ENCODE peak calls at places on chromosomes 13 and 19, in four cellular contexts. N is stomach, R is transverse colon, I is IMR-90. L is an unnamed sample.

GRCh38 chr19:37251308-37252229 is 33.6 kb downstream of the ZNF383 start:
- DNase-seq in N (peak), R (peak), I (peak), L (peak)

GRCh38 chr19:54677217-54677616 is 14.4 kb downstream of the LILRB4 start:
- DNase-seq in N (no peak), R (no peak), I (no peak), L (no peak)

GRCh38 chr19:56946164-56946563 is 105.6 kb upstream of the PEG3 start:
- DNase-seq in N (no peak), R (no peak), I (no peak), L (peak)

GRCh38 chr13:37295046-37295445 is 189.6 kb upstream of the CSNK1A1L start:
- DNase-seq in N (peak), R (no peak), I (no peak), L (no peak)

GRCh38 chr19:5430237-5430636 is 25.0 kb upstream of the ZNRF4 start:
- DNase-seq in N (no peak), R (no peak), I (no peak), L (no peak)

GRCh38 chr13:114154476-114154875 is 22.1 kb upstream of the RASA3 start:
- DNase-seq in N (no peak), R (no peak), I (no peak), L (no peak)

GRCh38 chr13:42337808-42338600 is 66.1 kb downstream of the AKAP11 start:
- DNase-seq in N (no peak), R (no peak), I (no peak), L (no peak)

GRCh38 chr19:5719274-5719960 is 529 bp downstream of the LONP1 start:
- DNase-seq in N (no peak), R (no peak), I (peak), L (no peak)

GRCh38 chr13:113967206-113967720 is 6.6 kb downstream of the C13orf46 start:
- DNase-seq in N (no peak), R (no peak), I (no peak), L (no peak)

GRCh38 chr13:34017231-34017630 is 199.3 kb downstream of the RFC3 start:
- DNase-seq in N (no peak), R (no peak), I (no peak), L (no peak)

GRCh38 chr13:97109256-97109655 is 112.9 kb upstream of the MBNL2 start:
- DNase-seq in N (no peak), R (no peak), I (no peak), L (no peak)

GRCh38 chr13:47723898-47724297 is 277.2 kb downstream of the SUCLA2 start:
- DNase-seq in N (no peak), R (no peak), I (no peak), L (no peak)

GRCh38 chr13:27500806-27501534 is 50.6 kb upstream of the MTIF3 start:
- DNase-seq in N (no peak), R (no peak), I (no peak), L (no peak)

GRCh38 chr13:26485288-26485687 is 72.2 kb upstream of the WASF3 start:
- DNase-seq in N (no peak), R (no peak), I (no peak), L (no peak)

GRCh38 chr13:50512602-50513527 is 330.6 kb downstream of the DLEU7 start:
- DNase-seq in N (peak), R (peak), I (peak), L (peak)

GRCh38 chr13:84446972-84447700 is 564.9 kb upstream of the SLITRK1 start:
- DNase-seq in N (no peak), R (no peak), I (no peak), L (no peak)

GRCh38 chr19:10404888-10405808 is 1.8 kb upstream of the CDC37 start:
- DNase-seq in N (no peak), R (no peak), I (no peak), L (no peak)

GRCh38 chr19:40592170-40592569 is 9.0 kb upstream of the LTBP4 start:
- DNase-seq in N (no peak), R (no peak), I (peak), L (no peak)

GRCh38 chr19:38709671-38710415 is 34.4 kb downstream of the CAPN12 start:
- DNase-seq in N (no peak), R (no peak), I (no peak), L (no peak)

GRCh38 chr13:95624020-95624419 is 20.5 kb downstream of the DZIP1 start:
- DNase-seq in N (no peak), R (no peak), I (peak), L (no peak)

GRCh38 chr13:39888865-39889810 is 233.7 kb downstream of the COG6 start:
- DNase-seq in N (no peak), R (no peak), I (no peak), L (no peak)

GRCh38 chr13:111037838-111038397 is 77.2 kb upstream of the ARHGEF7 start:
- DNase-seq in N (no peak), R (no peak), I (no peak), L (no peak)

GRCh38 chr13:79398915-79399314 is 7.1 kb downstream of the RBM26 start:
- DNase-seq in N (no peak), R (no peak), I (peak), L (no peak)

GRCh38 chr19:14118165-14119051 is 846 bp upstream of the PRKACA start:
- DNase-seq in N (peak), R (peak), I (peak), L (peak)

GRCh38 chr13:48542581-48543341 is 9.9 kb upstream of the RCBTB2 start:
- DNase-seq in N (peak), R (peak), I (peak), L (peak)

GRCh38 chr13:27172495-27172842 is 858 bp upstream of the USP12 start:
- DNase-seq in N (no peak), R (no peak), I (peak), L (peak)

GRCh38 chr19:6572217-6572616 is 18.7 kb downstream of the CD70 start:
- DNase-seq in N (no peak), R (peak), I (no peak), L (peak)

GRCh38 chr19:38028913-38029565 is 122.0 kb downstream of the SIPA1L3 start:
- DNase-seq in N (no peak), R (no peak), I (peak), L (no peak)

GRCh38 chr13:24127116-24127631 is 33.3 kb upstream of the SPATA13 start:
- DNase-seq in N (peak), R (peak), I (peak), L (no peak)

GRCh38 chr13:50425772-50426171 is 410.5 kb downstream of the KCNRG start:
- DNase-seq in N (no peak), R (no peak), I (no peak), L (no peak)

GRCh38 chr13:112117258-112117954 is 50.5 kb downstream of the SOX1 start:
- DNase-seq in N (peak), R (no peak), I (no peak), L (no peak)

GRCh38 chr13:112116187-112116950 is 49.4 kb downstream of the SOX1 start:
- DNase-seq in N (peak), R (no peak), I (no peak), L (no peak)

GRCh38 chr13:112118451-112119064 is 51.6 kb downstream of the SOX1 start:
- DNase-seq in N (peak), R (no peak), I (no peak), L (no peak)

GRCh38 chr13:112119192-112120030 is 52.5 kb downstream of the SOX1 start:
- DNase-seq in N (peak), R (no peak), I (no peak), L (no peak)

DNA sequence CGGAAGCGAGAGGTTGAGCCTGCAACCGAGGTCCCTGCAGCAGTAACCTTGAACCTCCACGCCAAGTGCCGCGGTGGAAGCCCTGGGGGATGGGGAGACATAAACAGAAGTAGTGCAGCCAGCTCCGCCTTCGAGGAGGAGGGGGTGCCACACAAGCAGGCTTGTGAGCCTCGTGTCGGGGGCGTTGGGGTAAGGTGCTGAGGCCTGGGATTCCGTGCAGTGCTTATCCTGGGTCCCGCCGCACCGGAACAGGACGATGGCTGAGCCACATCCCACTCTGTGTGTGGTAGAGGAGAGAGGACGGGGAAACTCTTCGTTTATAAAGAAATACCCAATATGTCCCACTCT is 51.0 kb downstream of the SOX1 start:
- DNase-seq in N (peak), R (no peak), I (no peak), L (no peak)
- TF ChIP-seq CTCF in N (no peak), R (no peak), I (no peak), L (no peak)

DNA sequence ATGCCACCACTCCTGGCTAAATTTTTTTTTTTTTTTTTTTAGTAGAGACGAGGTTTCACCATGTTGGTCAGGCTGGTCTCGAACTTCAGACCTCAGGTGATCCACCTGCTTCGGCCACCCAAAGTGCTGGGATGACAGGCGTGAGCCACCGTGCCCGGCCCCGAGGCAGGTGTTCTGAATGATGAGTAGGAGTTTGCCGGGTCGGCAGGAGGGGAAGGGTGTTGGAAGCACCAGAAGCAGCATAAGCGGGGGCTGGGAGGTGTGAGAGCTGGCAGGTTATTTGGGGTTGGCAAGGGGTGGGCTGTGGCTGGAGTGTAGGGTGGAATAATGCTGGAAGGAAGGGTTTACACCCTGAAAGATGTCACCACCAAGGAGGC is 1.8 kb downstream of the SPPL2B start:
- DNase-seq in N (no peak), R (no peak), I (no peak), L (no peak)
- TF ChIP-seq POLR2A in N (no peak), R (no peak), I (no peak), L (no peak)

DNA sequence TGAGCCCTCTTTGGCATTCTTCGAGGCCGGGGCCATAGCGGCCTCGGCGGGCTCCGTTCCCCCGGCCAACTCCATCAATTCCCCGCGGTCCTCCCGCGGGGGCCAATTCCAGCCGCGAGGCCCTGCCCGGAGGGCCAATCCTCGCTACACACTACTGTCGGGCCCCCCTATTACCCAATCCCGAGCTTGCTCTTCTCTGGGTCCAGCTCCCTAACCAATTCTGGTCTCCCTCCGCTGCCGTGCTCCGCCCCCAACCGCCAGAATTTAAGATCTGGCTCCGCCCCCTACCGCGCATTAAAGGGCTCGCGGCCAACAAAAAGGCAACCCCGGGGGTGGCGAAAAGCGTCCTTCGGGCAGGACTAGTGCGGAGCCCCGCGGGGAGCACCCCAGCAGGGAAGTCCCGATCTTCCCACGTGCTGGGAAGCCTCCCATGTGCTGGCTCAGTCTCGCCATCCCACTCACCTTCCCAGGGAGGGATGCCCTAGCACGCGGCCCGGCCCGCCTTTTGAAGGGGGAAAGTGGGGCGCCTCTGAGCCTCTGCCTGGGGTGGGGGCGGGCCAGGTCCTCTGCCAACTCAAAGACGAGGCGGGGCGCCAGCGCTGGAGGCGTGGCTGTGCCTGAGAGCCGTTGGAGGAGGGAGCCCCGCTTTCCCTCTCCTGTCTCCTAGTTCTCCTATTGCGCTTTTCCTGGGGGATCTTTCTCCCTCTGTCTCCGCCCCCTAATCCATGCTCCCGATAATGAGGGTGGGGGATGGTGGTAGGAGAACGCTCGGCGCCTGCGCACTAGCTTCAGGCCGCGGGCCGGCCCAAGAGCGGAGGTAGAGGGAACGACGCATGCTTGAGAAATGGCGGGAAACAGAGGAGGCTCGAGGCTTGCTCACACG is 3.5 kb downstream of the LIPE start:
- DNase-seq in N (peak), R (peak), I (peak), L (peak)
- H3K27ac ChIP-seq in N (peak), R (peak), I (peak), L (peak)

GRCh38 chr19:20923077-20923871 is at the start of gene ZNF85:
- DNase-seq in N (peak), R (peak), I (peak), L (peak)
- TF ChIP-seq CTCF in N (no peak), R (no peak), I (no peak), L (no peak)

GRCh38 chr19:18794692-18795091 is 3.6 kb upstream of the COMP start:
- DNase-seq in N (no peak), R (no peak), I (no peak), L (no peak)

GRCh38 chr19:18794029-18794313 is 2.9 kb upstream of the COMP start:
- DNase-seq in N (no peak), R (no peak), I (no peak), L (no peak)

GRCh38 chr19:18793144-18794028 is 2.3 kb upstream of the COMP start:
- DNase-seq in N (no peak), R (no peak), I (no peak), L (no peak)

GRCh38 chr19:18796239-18796638 is 5.1 kb upstream of the COMP start:
- DNase-seq in N (no peak), R (no peak), I (no peak), L (no peak)

DNA sequence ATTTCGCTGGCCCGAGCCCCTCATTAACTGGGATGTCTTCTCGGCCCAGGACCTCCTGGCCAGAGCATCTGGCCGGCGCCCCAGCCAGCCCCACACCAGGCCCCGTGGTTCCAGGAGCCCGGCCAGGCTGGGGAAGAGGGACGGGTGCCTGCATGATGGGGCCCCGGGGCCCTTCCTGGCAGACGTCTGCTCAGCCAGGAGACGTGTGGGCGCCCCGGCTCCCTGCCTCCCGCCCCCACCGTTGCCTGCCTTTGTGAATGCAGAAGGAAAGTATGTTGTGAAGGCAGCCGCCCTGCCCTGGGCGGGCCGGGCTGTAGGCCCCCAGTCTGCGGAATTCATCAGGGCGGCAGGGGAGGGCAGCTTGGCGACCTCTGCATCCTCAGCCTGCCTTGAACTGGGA is 4.4 kb upstream of the COMP start:
- DNase-seq in N (no peak), R (no peak), I (no peak), L (no peak)
- TF ChIP-seq POLR2A in N (no peak), R (no peak), I (no peak), L (no peak)

DNA sequence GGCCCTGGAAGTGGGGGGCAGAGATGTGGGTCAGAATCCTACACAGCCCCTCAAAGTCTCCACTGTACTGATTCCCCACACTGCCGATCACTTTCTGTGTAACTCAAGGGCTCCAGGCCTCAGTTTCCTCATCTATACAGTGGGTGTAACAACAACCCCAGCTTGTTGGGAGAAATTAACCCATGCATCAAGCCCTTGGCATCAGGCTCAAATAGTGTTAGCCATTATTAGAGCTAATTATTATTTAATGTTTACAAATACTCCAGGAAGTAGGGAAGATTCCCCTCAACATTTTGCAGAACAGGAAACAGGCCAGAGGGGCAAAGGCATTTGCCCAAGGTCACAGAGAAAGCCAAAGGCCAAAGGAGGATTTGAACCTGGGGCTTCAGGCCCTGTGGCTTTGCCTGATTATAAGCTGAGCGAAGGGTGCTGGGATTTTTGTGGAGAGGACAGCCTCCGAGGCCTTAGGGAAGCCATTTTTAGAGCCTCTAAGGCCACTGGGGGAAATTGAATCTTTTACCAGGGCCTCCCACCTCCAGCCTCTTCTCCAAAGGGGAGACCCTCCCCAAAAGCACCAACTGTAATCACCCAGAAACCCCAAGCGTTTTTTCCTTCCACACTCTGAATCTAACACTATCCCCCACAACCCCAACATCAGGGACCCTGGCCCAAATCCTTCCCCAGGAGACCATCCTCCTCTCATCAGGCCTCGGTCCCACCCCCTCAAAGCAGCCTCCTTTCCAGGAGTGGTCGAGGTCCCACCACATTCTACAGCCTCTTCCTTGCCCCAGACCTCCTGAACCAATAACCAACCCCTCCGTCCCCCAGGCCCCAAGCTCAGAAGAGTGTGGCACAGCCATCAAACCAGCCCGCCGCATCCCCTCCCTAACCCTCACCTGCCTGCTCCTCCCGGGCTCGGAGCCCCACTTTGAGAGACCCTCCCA is 1.1 kb downstream of the FKBP8 start:
- DNase-seq in N (no peak), R (no peak), I (no peak), L (no peak)
- H3K27ac ChIP-seq in N (peak), R (peak), I (peak), L (peak)

DNA sequence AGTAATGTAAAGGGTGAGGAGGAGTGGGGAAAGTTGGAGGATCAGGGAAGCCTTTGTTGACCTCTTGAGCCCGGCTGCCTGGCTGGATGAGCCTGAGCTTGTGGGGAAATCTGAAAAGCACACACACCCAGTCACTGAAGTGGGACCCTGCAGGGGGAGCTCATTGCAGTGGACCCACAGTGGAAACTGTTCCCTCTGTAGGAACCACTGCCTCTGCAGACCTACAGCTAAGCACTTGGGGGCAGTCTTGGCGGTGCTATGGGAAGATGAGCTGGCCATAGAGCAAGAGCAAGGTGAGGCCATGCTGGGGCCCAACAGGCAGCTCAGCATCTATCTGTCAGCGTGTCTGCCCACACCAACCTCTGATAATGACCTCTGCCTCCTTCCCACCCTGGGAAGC is 294.8 kb downstream of the TSHZ3 start:
- DNase-seq in N (peak), R (peak), I (peak), L (peak)
- TF ChIP-seq CTCF in N (no peak), R (peak), I (peak), L (no peak)

GRCh38 chr19:49154279-49154678 is 917 bp downstream of the HRC start:
- DNase-seq in N (no peak), R (no peak), I (no peak), L (no peak)

GRCh38 chr19:49160450-49161189 is 3.0 kb downstream of the TRPM4 start:
- DNase-seq in N (no peak), R (no peak), I (no peak), L (no peak)

GRCh38 chr19:49155005-49155826 is at the start of gene HRC:
- DNase-seq in N (no peak), R (no peak), I (no peak), L (no peak)

GRCh38 chr19:49155830-49156346 is 692 bp upstream of the HRC start:
- DNase-seq in N (no peak), R (no peak), I (no peak), L (no peak)

GRCh38 chr19:49157445-49158224 is at the start of gene TRPM4:
- DNase-seq in N (peak), R (peak), I (peak), L (peak)
- TF ChIP-seq POLR2A in N (no peak), R (peak), I (peak), L (peak)

GRCh38 chr19:53057904-53058579 is 13.5 kb downstream of the ERVV-2 start:
- DNase-seq in N (no peak), R (no peak), I (no peak), L (no peak)
- H3K27ac ChIP-seq in N (no peak), R (no peak), I (no peak), L (no peak)

L was measured in adrenal gland.